ENCODE peak calls at places on chromosomes 3 and 15, in four cellular contexts. N is AG04449, K is AG04450, C is fibroblast of pulmonary artery. L is an unnamed sample.

GRCh38 chr15:37298271-37298670 is 197.9 kb upstream of the MEIS2 start:
- DNase-seq in K (no peak), N (no peak), C (no peak), L (no peak)

GRCh38 chr3:31562525-31562924 is 29.8 kb downstream of the STT3B start:
- DNase-seq in K (no peak), N (no peak), C (no peak), L (no peak)

GRCh38 chr3:106518516-106518915 is 649.7 kb upstream of the CBLB start:
- DNase-seq in K (no peak), C (peak), N (no peak), L (peak)

GRCh38 chr3:108322352-108322751 is 26.0 kb downstream of the HHLA2 start:
- DNase-seq in N (no peak), K (no peak), C (no peak), L (no peak)

GRCh38 chr3:11552289-11553264 is 91.1 kb downstream of the VGLL4 start:
- DNase-seq in N (no peak), C (no peak), K (no peak), L (no peak)

GRCh38 chr3:11059090-11059798 is 66.7 kb downstream of the SLC6A1 start:
- DNase-seq in N (peak), K (peak), C (peak), L (peak)

GRCh38 chr3:81300324-81300927 is 461.0 kb downstream of the GBE1 start:
- DNase-seq in C (no peak), K (no peak), N (no peak), L (no peak)

GRCh38 chr3:30721314-30721634 is 114.9 kb downstream of the TGFBR2 start:
- DNase-seq in C (no peak), K (no peak), N (no peak), L (no peak)

GRCh38 chr15:73851679-73852078 is 21.7 kb upstream of the TBC1D21 start:
- DNase-seq in N (no peak), C (peak), K (peak), L (peak)

GRCh38 chr15:31268108-31268501 is 58.5 kb upstream of the KLF13 start:
- DNase-seq in N (no peak), C (no peak), K (no peak), L (no peak)

GRCh38 chr15:98442379-98442833 is 205.9 kb upstream of the IGF1R start:
- DNase-seq in N (peak), C (peak), K (peak), L (peak)

GRCh38 chr3:14312375-14312774 is 90.0 kb upstream of the SLC6A6 start:
- DNase-seq in K (no peak), N (no peak), C (no peak), L (no peak)

DNA sequence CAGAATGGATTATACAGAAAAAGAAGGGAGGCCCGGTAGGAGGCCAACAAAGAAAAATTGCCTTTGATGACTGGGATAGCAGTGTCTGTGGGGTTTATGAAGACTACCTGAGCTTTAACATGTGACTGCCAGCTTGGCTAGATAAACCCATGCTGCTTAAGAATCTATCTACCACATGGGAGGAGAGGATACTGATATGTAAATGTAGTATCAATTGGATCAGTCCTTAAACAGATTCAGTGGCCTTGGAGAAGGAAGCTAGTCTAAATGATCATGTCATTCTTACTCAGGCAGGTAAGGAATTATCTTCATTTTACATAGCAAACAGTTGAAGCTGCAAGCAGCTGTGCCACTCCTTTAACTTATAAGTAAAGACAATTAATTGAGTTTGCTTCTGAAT is 50.0 kb upstream of the SYNPR start:
- DNase-seq in N (no peak), C (no peak), K (no peak), L (no peak)
- H3K4me3 ChIP-seq in N (no peak), C (no peak), K (no peak), L (no peak)

DNA sequence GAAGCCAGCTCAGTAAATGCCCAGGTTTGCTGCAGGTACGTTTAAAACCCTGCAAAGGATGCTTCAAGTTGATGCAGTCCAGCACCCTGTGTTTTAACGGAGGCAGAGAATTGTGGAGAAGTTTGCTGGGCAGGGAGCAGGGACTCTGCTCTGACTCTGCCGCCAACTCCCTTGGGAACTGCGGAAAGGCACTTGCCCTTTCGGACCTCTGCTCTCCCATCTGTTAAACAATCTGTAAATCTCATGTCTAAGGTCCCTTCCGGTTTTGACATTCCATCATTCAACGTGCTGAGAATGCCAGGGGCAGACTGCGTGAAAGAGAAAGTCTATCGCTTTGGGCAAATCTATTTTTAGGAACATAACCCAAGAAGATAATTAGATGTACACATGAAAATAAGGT is 184.5 kb downstream of the OPA1 start:
- DNase-seq in N (no peak), K (no peak), C (no peak), L (no peak)
- H3K4me3 ChIP-seq in N (no peak), K (no peak), C (no peak), L (no peak)

GRCh38 chr3:195537995-195538394 is 5.1 kb downstream of the PPP1R2 start:
- DNase-seq in N (no peak), K (no peak), C (no peak), L (no peak)
- H3K4me3 ChIP-seq in N (no peak), K (no peak), C (no peak), L (no peak)

GRCh38 chr15:58267026-58267425 is 128.8 kb downstream of the AQP9 start:
- DNase-seq in C (no peak), K (no peak), N (no peak), L (no peak)

GRCh38 chr15:58271410-58271809 is 133.2 kb downstream of the AQP9 start:
- DNase-seq in C (no peak), N (no peak), K (no peak), L (no peak)

GRCh38 chr15:58273104-58273503 is 134.9 kb downstream of the AQP9 start:
- DNase-seq in N (no peak), K (no peak), C (no peak), L (no peak)

GRCh38 chr15:58269455-58270414 is 131.6 kb downstream of the AQP9 start:
- DNase-seq in C (peak), N (no peak), K (peak), L (peak)

GRCh38 chr15:58268746-58269145 is 130.6 kb downstream of the AQP9 start:
- DNase-seq in N (no peak), K (no peak), C (no peak), L (no peak)
- H3K4me3 ChIP-seq in N (no peak), K (no peak), C (no peak), L (no peak)

GRCh38 chr3:127747751-127748521 is 74.4 kb downstream of the MGLL start:
- DNase-seq in C (peak), K (peak), N (peak), L (peak)
- H3K4me3 ChIP-seq in C (no peak), K (no peak), N (no peak), L (no peak)

DNA sequence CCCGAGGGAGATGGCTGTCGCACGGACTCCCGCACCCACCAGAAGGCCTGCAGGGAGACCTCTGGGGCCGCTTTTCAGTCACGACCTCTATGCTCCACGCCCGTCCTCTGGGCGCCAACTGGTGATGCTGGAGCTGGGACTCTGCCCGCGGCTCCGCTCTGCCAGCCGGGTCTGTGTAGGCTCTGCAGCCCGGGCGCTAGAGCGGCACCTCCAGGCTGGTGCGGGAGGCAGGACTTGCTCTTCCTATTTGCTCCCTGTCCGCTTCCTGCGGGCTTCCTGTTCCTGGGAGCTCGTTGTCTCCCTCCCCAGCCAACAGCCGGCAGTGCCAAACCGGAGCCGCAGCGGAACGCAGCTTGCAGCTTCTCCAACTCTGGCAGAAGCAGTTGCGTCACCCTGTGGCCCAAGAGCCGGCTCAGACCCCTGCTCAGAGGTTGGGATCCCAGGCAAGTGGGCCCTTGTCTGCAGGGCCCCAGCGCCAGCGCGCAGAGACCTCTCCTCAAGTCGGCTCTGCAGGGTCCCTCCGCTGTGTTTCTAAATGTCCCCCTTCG is 285.9 kb downstream of the XXYLT1 start:
- DNase-seq in N (no peak), C (peak), K (peak), L (peak)
- H3K4me3 ChIP-seq in N (no peak), C (peak), K (peak), L (peak)

DNA sequence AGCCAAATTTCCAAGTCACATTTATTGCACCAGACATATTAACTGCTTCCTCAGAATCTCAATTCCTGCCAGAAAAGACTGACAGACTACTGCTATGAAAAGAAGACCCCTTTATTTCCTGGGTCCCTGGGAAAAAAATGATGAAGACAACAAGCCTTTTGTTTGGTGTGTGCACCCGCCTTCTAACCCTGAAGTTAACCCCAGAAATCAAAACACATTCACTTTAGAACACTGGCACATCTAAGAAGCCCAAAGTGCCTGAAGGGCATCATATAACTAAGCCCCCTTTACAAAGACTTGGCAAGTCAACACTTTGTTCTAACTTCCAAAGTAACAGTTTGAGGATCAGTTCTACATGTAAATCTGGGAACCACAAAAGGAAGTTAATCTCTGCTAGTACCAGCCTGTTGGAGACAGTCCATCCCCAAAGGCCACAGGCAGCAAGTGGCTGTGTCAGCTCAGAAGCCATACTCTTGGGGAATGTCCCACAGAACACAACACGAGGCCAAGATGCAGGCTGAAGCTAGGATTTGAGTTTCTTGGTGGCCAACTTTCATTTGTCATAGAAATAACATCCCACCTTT is 16.3 kb upstream of the ATP1B3 start:
- DNase-seq in K (no peak), N (no peak), C (no peak), L (no peak)
- H3K4me3 ChIP-seq in K (no peak), N (no peak), C (no peak), L (no peak)